ENCODE peak calls at places on chromosomes 13 and 19, in ten cellular contexts. W is IMR-90; D is AG08396; K is Jurkat, Clone E6-1; B is NCI-H1417; H is mucosa of gallbladder; N is left colon; P is nucleus accumbens; Q is EL; I is AG04450. R is an unnamed sample.

GRCh38 chr19:41705393-41706174 is 2.8 kb upstream of the CEACAM5 start:
- DNase-seq in W (no peak), I (no peak), N (peak), D (no peak), B (no peak), K (peak), P (no peak), H (peak), Q (peak), R (no peak)

GRCh38 chr19:16605115-16605514 is 22.9 kb downstream of the MED26 start:
- DNase-seq in H (no peak), W (no peak), D (no peak), B (no peak), Q (no peak), I (no peak), N (no peak), K (no peak), P (no peak), R (no peak)

GRCh38 chr19:40252395-40252794 is 25.9 kb upstream of the CCNP start:
- DNase-seq in H (no peak), D (no peak), K (no peak), B (no peak), N (no peak), W (no peak), P (no peak), Q (no peak), I (no peak), R (no peak)

GRCh38 chr13:73411067-73411809 is 352.4 kb downstream of the KLF5 start:
- DNase-seq in K (no peak), Q (no peak), P (no peak), N (no peak), H (no peak), I (no peak), W (peak), D (no peak), B (peak), R (no peak)

GRCh38 chr13:62293081-62293480 is 877.4 kb upstream of the PCDH20 start:
- DNase-seq in B (peak), W (peak), I (no peak), H (no peak), K (no peak), N (no peak), Q (no peak), P (no peak), D (no peak), R (peak)

GRCh38 chr19:15536350-15536749 is 28.0 kb downstream of the CYP4F22 start:
- DNase-seq in D (no peak), H (no peak), N (no peak), Q (no peak), K (no peak), P (no peak), I (no peak), W (no peak), B (no peak), R (no peak)

GRCh38 chr19:45451181-45451849 is 16.5 kb upstream of the FOSB start:
- DNase-seq in D (peak), B (peak), N (peak), K (peak), I (no peak), H (no peak), Q (peak), P (no peak), W (peak), R (no peak)

GRCh38 chr19:42324655-42325307 is 654 bp upstream of the MEGF8 start:
- DNase-seq in I (no peak), D (no peak), Q (no peak), W (no peak), N (peak), B (no peak), P (no peak), K (no peak), H (no peak), R (no peak)

GRCh38 chr13:34155931-34156607 is 338.1 kb downstream of the RFC3 start:
- DNase-seq in P (no peak), H (no peak), B (peak), I (no peak), W (peak), Q (peak), D (no peak), N (no peak), K (no peak), R (peak)

GRCh38 chr19:43618921-43619261 is 538 bp downstream of the ZNF428 start:
- DNase-seq in B (peak), N (no peak), I (no peak), D (peak), W (peak), Q (no peak), K (peak), P (peak), H (no peak), R (no peak)

GRCh38 chr13:78595458-78595818 is 7.9 kb downstream of the POU4F1 start:
- DNase-seq in D (peak), H (no peak), P (no peak), B (no peak), I (no peak), N (no peak), Q (no peak), W (no peak), K (no peak), R (no peak)

GRCh38 chr13:45466359-45466758 is 1.6 kb downstream of the COG3 start:
- DNase-seq in D (no peak), K (no peak), Q (no peak), B (no peak), P (no peak), N (no peak), W (no peak), I (no peak), H (no peak), R (no peak)

GRCh38 chr13:57724486-57725272 is 93.1 kb downstream of the PCDH17 start:
- DNase-seq in P (no peak), B (no peak), Q (no peak), D (no peak), W (no peak), I (no peak), N (no peak), K (no peak), H (no peak), R (no peak)

GRCh38 chr19:40642757-40643325 is 41.7 kb downstream of the LTBP4 start:
- DNase-seq in H (no peak), P (no peak), Q (no peak), N (no peak), K (no peak), B (no peak), W (no peak), I (no peak), D (no peak), R (no peak)

GRCh38 chr13:31919241-31919640 is 112.3 kb upstream of the FRY start:
- DNase-seq in I (no peak), P (no peak), Q (no peak), H (no peak), N (no peak), B (no peak), D (no peak), K (no peak), W (no peak), R (no peak)

GRCh38 chr13:42696191-42696590 is 85.2 kb upstream of the FAM216B start:
- DNase-seq in K (no peak), W (peak), D (peak), N (no peak), P (no peak), Q (peak), B (no peak), I (peak), H (no peak), R (peak)

GRCh38 chr13:75762066-75762937 is 126.2 kb downstream of the LMO7 start:
- DNase-seq in I (no peak), Q (no peak), W (peak), N (no peak), K (no peak), P (no peak), D (no peak), B (peak), H (no peak), R (no peak)

GRCh38 chr13:48400820-48401219 is 12.1 kb downstream of the LPAR6 start:
- DNase-seq in B (peak), N (no peak), H (no peak), P (no peak), K (no peak), Q (peak), I (no peak), D (peak), W (peak), R (peak)

GRCh38 chr19:10855879-10856522 is 7.8 kb downstream of the C19orf38 start:
- DNase-seq in P (no peak), D (no peak), N (no peak), Q (peak), H (no peak), K (peak), W (no peak), I (no peak), B (peak), R (no peak)

GRCh38 chr19:10389863-10390262 is 9.5 kb upstream of the TYK2 start:
- DNase-seq in I (no peak), K (no peak), N (no peak), Q (peak), W (no peak), H (no peak), P (no peak), D (no peak), B (peak), R (no peak)

GRCh38 chr19:47021536-47022139 is 2.0 kb downstream of the NPAS1 start:
- DNase-seq in K (no peak), H (no peak), P (no peak), D (peak), N (no peak), W (no peak), Q (peak), B (peak), I (no peak), R (no peak)

GRCh38 chr19:29966594-29967249 is 24.7 kb downstream of the URI1 start:
- DNase-seq in I (no peak), W (peak), Q (peak), B (no peak), H (no peak), K (peak), D (no peak), P (no peak), N (no peak), R (no peak)

GRCh38 chr13:77305276-77305675 is 21.6 kb downstream of the MYCBP2 start:
- DNase-seq in D (no peak), W (no peak), I (no peak), N (no peak), B (no peak), P (no peak), K (no peak), Q (no peak), H (no peak), R (no peak)

GRCh38 chr13:82625753-82626152 is 1256.5 kb downstream of the SLITRK1 start:
- DNase-seq in I (no peak), D (no peak), Q (no peak), H (no peak), W (no peak), P (no peak), N (no peak), K (no peak), B (no peak), R (no peak)

GRCh38 chr19:29663861-29664752 is 1.2 kb upstream of the PLEKHF1 start:
- DNase-seq in K (no peak), D (no peak), H (no peak), W (peak), B (no peak), N (peak), I (no peak), P (no peak), Q (peak), R (peak)

GRCh38 chr13:102902789-102903347 is 57.0 kb downstream of the ERCC5 start:
- DNase-seq in D (no peak), Q (no peak), K (no peak), P (no peak), W (no peak), I (no peak), N (no peak), B (no peak), H (no peak), R (no peak)

GRCh38 chr19:10643166-10643967 is 10.8 kb upstream of the ILF3 start:
- DNase-seq in H (no peak), W (no peak), N (no peak), I (no peak), D (peak), K (no peak), Q (no peak), P (no peak), B (no peak), R (no peak)